ENCODE peak calls at places on chromosomes 4 and X, in ten cellular contexts. L is chondrocyte, U is fibroblast of lung, K is dorsolateral prefrontal cortex, S is ELF-1, J is CMK, O is M059J, H is HS-5, W is HT1080, I is nucleus accumbens. N is an unnamed sample.

GRCh38 chrX:103376979-103377324 is 614 bp downstream of the BEX3 start:
- DNase-seq in L (no peak), U (peak), K (no peak), S (peak), J (no peak), O (peak), H (no peak), W (no peak), I (no peak), N (peak)

GRCh38 chrX:42934020-42934701 is 156.2 kb upstream of the PPP1R2C start:
- DNase-seq in L (no peak), U (peak), K (no peak), S (no peak), J (no peak), O (peak), H (no peak), W (peak), I (no peak), N (no peak)

GRCh38 chr4:86927843-86928395 is 6.9 kb upstream of the AFF1 start:
- DNase-seq in L (no peak), U (peak), K (no peak), S (no peak), J (no peak), O (peak), H (peak), W (peak), I (no peak), N (peak)

GRCh38 chr4:150579591-150580234 is 2.2 kb upstream of the MAB21L2 start:
- DNase-seq in L (peak), U (peak), K (peak), S (peak), J (no peak), O (peak), H (no peak), W (no peak), I (no peak), N (peak)

GRCh38 chr4:15964159-15964558 is 1.2 kb upstream of the FGFBP2 start:
- DNase-seq in L (no peak), U (no peak), K (no peak), S (peak), J (no peak), O (peak), H (no peak), W (no peak), I (no peak), N (no peak)

GRCh38 chr4:1206299-1207156 is 34.1 kb upstream of the SPON2 start:
- DNase-seq in L (peak), U (no peak), K (peak), S (no peak), J (no peak), O (no peak), H (no peak), W (no peak), I (no peak), N (no peak)

GRCh38 chrX:30910124-30910860 is 21.2 kb upstream of the TAB3 start:
- DNase-seq in L (no peak), U (peak), K (no peak), S (no peak), J (peak), O (peak), H (no peak), W (peak), I (no peak), N (peak)

GRCh38 chr4:155964016-155964891 is 10.6 kb upstream of the CTSO start:
- DNase-seq in L (no peak), U (no peak), K (no peak), S (no peak), J (no peak), O (no peak), H (no peak), W (no peak), I (peak), N (no peak)

GRCh38 chr4:13527983-13528822 is 16.1 kb downstream of the NKX3-2 start:
- DNase-seq in L (no peak), U (no peak), K (no peak), S (no peak), J (no peak), O (no peak), H (no peak), W (no peak), I (no peak), N (no peak)

GRCh38 chrX:105618393-105619101 is 203.8 kb upstream of the NRK start:
- DNase-seq in L (no peak), U (no peak), K (no peak), S (no peak), J (no peak), O (no peak), H (no peak), W (peak), I (no peak), N (no peak)

GRCh38 chr4:124409044-124409443 is 303.5 kb downstream of the ANKRD50 start:
- DNase-seq in L (no peak), U (peak), K (no peak), S (no peak), J (no peak), O (peak), H (no peak), W (no peak), I (no peak), N (peak)

GRCh38 chr4:40719008-40719623 is 30.6 kb upstream of the NSUN7 start:
- DNase-seq in L (no peak), U (peak), K (no peak), S (peak), J (no peak), O (peak), H (no peak), W (peak), I (no peak), N (peak)

GRCh38 chr4:64157397-64157796 is 251.9 kb downstream of the TECRL start:
- DNase-seq in L (no peak), U (no peak), K (no peak), S (no peak), J (no peak), O (no peak), H (no peak), W (no peak), I (no peak), N (no peak)

GRCh38 chr4:183588169-183588675 is 70.8 kb downstream of the RWDD4 start:
- DNase-seq in L (no peak), U (peak), K (no peak), S (no peak), J (no peak), O (peak), H (no peak), W (no peak), I (no peak), N (peak)

GRCh38 chrX:3697701-3698279 is 15.7 kb downstream of the PRKX start:
- DNase-seq in L (no peak), U (peak), K (peak), S (peak), J (no peak), O (peak), H (no peak), W (peak), I (peak), N (peak)

GRCh38 chr4:54542540-54543041 is 115.2 kb upstream of the KIT start:
- DNase-seq in L (no peak), U (no peak), K (no peak), S (peak), J (peak), O (no peak), H (no peak), W (no peak), I (no peak), N (peak)

GRCh38 chrX:50913520-50913919 is 3.0 kb downstream of the BMP15 start:
- DNase-seq in L (no peak), U (no peak), K (no peak), S (peak), J (no peak), O (peak), H (no peak), W (peak), I (no peak), N (no peak)

GRCh38 chr4:8350841-8351461 is 81.4 kb downstream of the HTRA3 start:
- DNase-seq in L (peak), U (no peak), K (peak), S (no peak), J (no peak), O (no peak), H (no peak), W (no peak), I (no peak), N (no peak)

GRCh38 chr4:101599620-101600019 is 190.9 kb upstream of the BANK1 start:
- DNase-seq in L (no peak), U (peak), K (no peak), S (no peak), J (no peak), O (no peak), H (peak), W (peak), I (no peak), N (peak)

GRCh38 chr4:139532951-139533350 is 23.1 kb downstream of the SETD7 start:
- DNase-seq in L (no peak), U (no peak), K (no peak), S (no peak), J (no peak), O (no peak), H (no peak), W (no peak), I (no peak), N (peak)

GRCh38 chr4:126346654-126347053 is 1031.9 kb downstream of the FAT4 start:
- DNase-seq in L (no peak), U (no peak), K (no peak), S (no peak), J (no peak), O (no peak), H (no peak), W (no peak), I (no peak), N (no peak)

GRCh38 chrX:110168585-110168984 is 149.3 kb downstream of the AMMECR1 start:
- DNase-seq in L (no peak), U (peak), K (no peak), S (no peak), J (no peak), O (peak), H (no peak), W (no peak), I (no peak), N (peak)

GRCh38 chrX:130716822-130717405 is 186.1 kb downstream of the ENOX2 start:
- DNase-seq in L (no peak), U (peak), K (no peak), S (no peak), J (no peak), O (peak), H (no peak), W (no peak), I (no peak), N (no peak)

GRCh38 chrX:17692709-17693346 is 44.5 kb upstream of the SCML1 start:
- DNase-seq in L (no peak), U (peak), K (no peak), S (peak), J (no peak), O (peak), H (no peak), W (peak), I (no peak), N (peak)

N was measured in IMR-90.